ENCODE peak calls at places on chromosome 12, in six cellular contexts. M is epithelial cell of proximal tubule, T is lung, O is adipocyte, B is dorsolateral prefrontal cortex, Q is colonic mucosa. I is an unnamed sample.

GRCh38 chr12:119669744-119670472 is 2.0 kb downstream of the PRKAB1 start:
- DNase-seq in T (peak), O (peak), B (no peak), Q (peak), M (peak), I (no peak)

GRCh38 chr12:27105746-27106536 is 23.6 kb upstream of the C12orf71 start:
- DNase-seq in T (no peak), B (no peak), M (no peak), O (no peak), Q (no peak), I (no peak)

GRCh38 chr12:65561798-65562382 is 262.4 kb upstream of the HMGA2 start:
- DNase-seq in O (no peak), Q (no peak), T (no peak), M (no peak), B (no peak), I (peak)

GRCh38 chr12:48165089-48166031 is 8.0 kb upstream of the ASB8 start:
- DNase-seq in B (no peak), T (no peak), M (no peak), O (peak), Q (peak), I (peak)

GRCh38 chr12:15558915-15559528 is 230.2 kb downstream of the EPS8 start:
- DNase-seq in Q (no peak), T (no peak), O (no peak), B (no peak), M (no peak), I (peak)

GRCh38 chr12:43294147-43294546 is 257.9 kb downstream of the ADAMTS20 start:
- DNase-seq in Q (no peak), O (no peak), T (no peak), M (no peak), B (no peak), I (no peak)

GRCh38 chr12:10191865-10192264 is 13.0 kb downstream of the TMEM52B start:
- DNase-seq in B (no peak), M (no peak), T (no peak), Q (no peak), O (peak), I (peak)

GRCh38 chr12:48110691-48111315 is 4.9 kb upstream of the SENP1 start:
- DNase-seq in O (no peak), M (no peak), Q (no peak), B (no peak), T (peak), I (no peak)

GRCh38 chr12:104478396-104479140 is 21.8 kb downstream of the CHST11 start:
- DNase-seq in Q (peak), O (no peak), T (no peak), M (no peak), B (no peak), I (peak)
- H3K4me3 ChIP-seq in Q (no peak), O (no peak), T (no peak), M (no peak), B (no peak), I (no peak)

DNA sequence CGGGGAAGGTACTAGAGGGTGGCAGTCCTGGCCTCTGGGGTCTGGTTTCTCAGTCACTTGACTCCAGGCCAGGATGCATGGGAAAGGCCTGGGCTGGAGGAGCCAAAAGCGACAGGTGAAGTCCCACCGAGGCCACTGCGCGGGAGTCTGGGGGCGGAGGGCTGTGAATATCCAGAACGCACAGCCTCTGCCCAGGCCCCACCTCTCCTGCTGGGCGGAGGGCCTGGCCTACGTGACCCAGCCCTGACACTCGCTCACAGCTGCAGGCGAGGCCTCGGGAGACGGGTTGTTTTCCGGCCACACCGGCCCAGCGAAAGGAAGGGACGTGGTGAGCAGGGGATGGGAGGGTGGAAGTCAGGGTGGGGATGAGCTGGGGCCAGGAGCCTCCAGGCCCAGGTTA is 91.2 kb downstream of the RFLNA start:
- DNase-seq in M (no peak), T (no peak), B (no peak), Q (no peak), O (no peak), I (peak)
- H3K4me3 ChIP-seq in M (peak), T (no peak), B (peak), Q (no peak), O (peak), I (peak)

GRCh38 chr12:14384783-14385638 is 19.5 kb downstream of the ATF7IP start:
- DNase-seq in T (peak), M (peak), O (peak), B (no peak), Q (peak), I (peak)

GRCh38 chr12:14379508-14379907 is 14.0 kb downstream of the ATF7IP start:
- DNase-seq in Q (no peak), O (no peak), B (no peak), M (no peak), T (no peak), I (no peak)
- H3K4me3 ChIP-seq in Q (no peak), O (no peak), B (no peak), M (no peak), T (no peak), I (no peak)

DNA sequence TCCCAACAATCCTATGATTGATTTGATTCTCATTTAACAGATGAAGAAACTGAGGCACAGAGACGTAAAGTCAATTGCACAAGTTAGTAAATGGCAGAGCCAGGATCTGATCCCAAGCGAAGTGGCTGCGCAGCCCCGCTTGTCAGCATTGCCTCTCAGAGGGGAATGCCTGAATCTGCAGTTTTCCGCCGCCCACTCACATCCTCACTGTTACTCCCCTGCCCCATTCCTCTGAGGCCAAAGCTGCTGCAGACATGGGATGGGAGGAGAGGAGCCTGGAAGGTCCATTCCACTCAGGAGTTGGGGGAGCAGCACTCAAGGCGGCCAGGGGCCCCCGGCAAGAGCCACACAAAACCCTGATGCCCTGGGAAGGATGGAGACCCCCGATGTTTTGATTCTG is 1.0 kb downstream of the NRIP2 start:
- DNase-seq in T (no peak), M (no peak), O (no peak), B (no peak), Q (no peak), I (no peak)
- H3K4me3 ChIP-seq in T (no peak), M (no peak), O (no peak), B (peak), Q (no peak), I (no peak)

GRCh38 chr12:53214221-53214620 is 7.2 kb upstream of the ITGB7 start:
- DNase-seq in T (no peak), M (no peak), O (no peak), Q (no peak), B (no peak), I (no peak)

GRCh38 chr12:53212931-53213330 is 5.9 kb upstream of the ITGB7 start:
- DNase-seq in O (no peak), Q (no peak), M (no peak), B (no peak), T (no peak), I (no peak)

GRCh38 chr12:53213348-53213747 is 6.3 kb upstream of the ITGB7 start:
- DNase-seq in O (peak), M (no peak), T (peak), B (peak), Q (peak), I (peak)

GRCh38 chr12:53215497-53215896 is 8.4 kb upstream of the ITGB7 start:
- DNase-seq in B (no peak), T (no peak), M (no peak), Q (no peak), O (no peak), I (no peak)

GRCh38 chr12:53214687-53215455 is 7.8 kb upstream of the ITGB7 start:
- DNase-seq in M (no peak), O (no peak), B (no peak), T (no peak), Q (no peak), I (no peak)
- H3K4me3 ChIP-seq in M (no peak), O (no peak), B (no peak), T (no peak), Q (no peak), I (no peak)

GRCh38 chr12:54016478-54016964 is 7.7 kb downstream of the HOXC8 start:
- DNase-seq in M (no peak), B (no peak), T (no peak), Q (peak), O (no peak), I (peak)
- H3K4me3 ChIP-seq in M (peak), B (no peak), T (no peak), Q (no peak), O (peak), I (peak)

DNA sequence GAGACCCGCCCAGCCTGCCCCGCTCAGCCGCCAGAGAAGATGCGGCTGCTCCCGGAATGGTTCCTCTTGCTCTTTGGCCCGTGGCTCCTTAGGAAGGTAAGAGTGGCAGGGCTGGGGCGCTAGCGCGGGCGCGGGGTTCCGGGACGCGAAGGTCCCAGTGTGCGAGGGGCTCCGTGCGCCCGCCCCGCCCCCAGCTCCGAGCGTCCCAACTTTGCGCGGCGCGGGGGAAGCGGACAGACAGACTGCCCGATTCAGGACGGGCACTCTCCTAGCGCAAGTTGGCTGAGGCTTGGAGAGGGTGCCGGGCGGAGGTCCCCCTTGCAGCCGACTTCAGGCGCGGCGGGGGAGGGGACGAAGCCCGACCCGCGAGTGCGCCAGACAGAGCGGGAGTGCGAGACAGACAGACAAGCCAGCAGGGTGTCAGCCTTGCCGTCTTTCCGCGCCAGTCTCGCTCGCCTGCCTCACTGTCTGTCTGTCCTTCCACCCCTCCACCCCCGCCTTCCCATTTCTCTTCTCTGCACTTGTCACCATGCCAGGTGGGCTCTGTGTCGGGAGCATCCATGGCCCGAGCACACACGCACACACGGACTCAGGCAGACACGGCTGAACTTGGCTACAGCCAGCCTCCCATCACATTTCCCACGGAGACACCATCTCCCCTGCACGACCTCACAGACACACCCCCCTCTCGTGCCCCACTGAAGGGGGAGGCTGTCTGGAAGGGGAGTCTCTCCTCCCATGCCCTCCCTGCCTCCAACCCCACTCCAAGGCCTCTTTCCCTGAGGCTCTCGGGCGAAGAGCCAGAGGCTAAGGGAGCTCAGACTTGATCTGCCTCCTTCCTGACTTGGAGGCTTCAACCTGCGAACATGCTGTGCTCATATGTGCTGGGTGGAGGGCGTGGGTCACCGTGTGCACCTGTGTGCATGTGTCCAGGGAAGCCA is 607 bp downstream of the NXPH4 start:
- DNase-seq in Q (no peak), O (peak), T (no peak), B (no peak), M (no peak), I (peak)
- H3K4me3 ChIP-seq in Q (peak), O (peak), T (no peak), B (peak), M (peak), I (peak)